ENCODE peak calls at places on chromosomes 11 and 22, in seven cellular contexts. P is choroid plexus epithelial cell, T is body of pancreas, M is upper lobe of right lung, S is mammary epithelial cell, K is neural progenitor cell, J is pancreas. N is an unnamed sample.
A peak's percentile ranks its signal among the peaks of the same experiment; 100 is the strongest.

GRCh38 chr22:45310331-45311032 is 748 bp downstream of the FAM118A start:
- DNase-seq in P (no peak), T (peak; percentile 33), M (no peak), S (no peak), K (peak; percentile 46), J (peak; percentile 64), N (no peak)

GRCh38 chr22:29479417-29480261 is at the start of gene NEFH:
- DNase-seq in P (no peak), T (no peak), M (no peak), S (no peak), K (peak; percentile 56), J (no peak), N (no peak)

GRCh38 chr11:70779433-70780245 is 381.3 kb downstream of the CTTN start:
- DNase-seq in P (no peak), T (no peak), M (peak; percentile 45), S (no peak), K (no peak), J (no peak), N (no peak)

GRCh38 chr22:40479887-40480538 is 109.6 kb downstream of the SGSM3 start:
- DNase-seq in P (peak; percentile 55), T (no peak), M (no peak), S (peak; percentile 60), K (no peak), J (no peak), N (peak; percentile 32)

GRCh38 chr11:61071208-61071681 is 31.0 kb upstream of the CD5 start:
- DNase-seq in P (no peak), T (no peak), M (no peak), S (no peak), K (no peak), J (no peak), N (no peak)

GRCh38 chr11:60788401-60789110 is 3.4 kb downstream of the MS4A10 start:
- DNase-seq in P (peak; percentile 14), T (no peak), M (no peak), S (no peak), K (no peak), J (no peak), N (peak; percentile 12)

GRCh38 chr11:12868315-12869073 is 140.6 kb upstream of the RASSF10 start:
- DNase-seq in P (peak; percentile 57), T (no peak), M (no peak), S (no peak), K (no peak), J (no peak), N (peak; percentile 39)

GRCh38 chr11:75944515-75944914 is 129.5 kb downstream of the UVRAG start:
- DNase-seq in P (no peak), T (no peak), M (no peak), S (no peak), K (no peak), J (no peak), N (no peak)

GRCh38 chr22:50171319-50171964 is 911 bp downstream of the PANX2 start:
- DNase-seq in P (no peak), T (no peak), M (no peak), S (no peak), K (no peak), J (peak; percentile 47), N (no peak)

GRCh38 chr22:33811686-33812085 is 108.6 kb downstream of the LARGE1 start:
- DNase-seq in P (peak; percentile 37), T (peak; percentile 22), M (no peak), S (no peak), K (peak; percentile 26), J (no peak), N (peak; percentile 90)

GRCh38 chr11:130874396-130874795 is 41.9 kb downstream of the SNX19 start:
- DNase-seq in P (peak; percentile 54), T (no peak), M (no peak), S (peak; percentile 9), K (no peak), J (no peak), N (peak; percentile 43)

GRCh38 chr11:46367244-46367915 is 14.1 kb upstream of the MDK start:
- DNase-seq in P (peak; percentile 66), T (peak; percentile 71), M (peak; percentile 84), S (no peak), K (peak; percentile 84), J (peak; percentile 89), N (peak; percentile 44)

GRCh38 chr22:20957691-20958440 is 9.2 kb upstream of the AIFM3 start:
- DNase-seq in P (no peak), T (no peak), M (peak; percentile 81), S (no peak), K (peak; percentile 65), J (peak; percentile 70), N (peak; percentile 21)

GRCh38 chr22:24410110-24410856 is 17.1 kb upstream of the ADORA2A start:
- DNase-seq in P (peak; percentile 57), T (no peak), M (no peak), S (no peak), K (no peak), J (no peak), N (peak; percentile 23)

GRCh38 chr22:49448546-49448945 is 379.1 kb downstream of the BRD1 start:
- DNase-seq in P (no peak), T (no peak), M (no peak), S (no peak), K (no peak), J (no peak), N (no peak)

GRCh38 chr11:103779054-103779453 is 257.4 kb upstream of the DDI1 start:
- DNase-seq in P (no peak), T (no peak), M (no peak), S (peak; percentile 89), K (no peak), J (no peak), N (peak; percentile 7)
- TF ChIP-seq CTCF in P (no peak), T (no peak), M (no peak), S (no peak), K (no peak), J (no peak), N (no peak)

DNA sequence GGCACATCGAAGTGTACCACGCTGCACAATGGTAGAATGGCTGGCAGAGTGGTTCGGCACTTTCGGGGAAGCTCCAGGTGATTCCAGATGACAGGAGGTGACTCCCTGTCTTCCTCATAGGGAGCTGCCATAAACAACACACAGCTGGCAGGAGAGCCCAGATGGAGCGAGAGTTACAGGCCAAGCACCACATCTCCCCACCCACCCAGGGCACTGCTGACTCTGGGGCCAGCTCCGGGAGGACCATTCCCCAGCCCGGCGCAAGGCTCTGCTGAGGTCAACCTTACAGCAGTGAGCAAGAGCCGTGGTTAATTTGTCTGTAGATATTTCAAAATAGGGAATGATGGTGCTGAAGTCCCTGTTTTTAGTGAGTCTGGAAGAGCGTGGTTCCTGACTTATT is 78.8 kb upstream of the HMGXB4 start:
- DNase-seq in P (no peak), T (no peak), M (no peak), S (no peak), K (no peak), J (no peak), N (no peak)
- H3K4me3 ChIP-seq in P (no peak overlapping the region), T (no peak overlapping the region), M (no peak overlapping the region), S (no peak overlapping the region), K (no peak overlapping the region), J (no peak overlapping the region), N (no peak overlapping the region)

GRCh38 chr11:84496122-84496521 is 1131.0 kb downstream of the DLG2 start:
- DNase-seq in P (no peak), T (no peak), M (no peak), S (no peak), K (no peak), J (no peak), N (no peak)

GRCh38 chr11:84503503-84503902 is 1123.6 kb downstream of the DLG2 start:
- DNase-seq in P (no peak), T (no peak), M (no peak), S (no peak), K (no peak), J (no peak), N (no peak)

GRCh38 chr11:84498016-84498415 is 1129.1 kb downstream of the DLG2 start:
- DNase-seq in P (peak; percentile 25), T (no peak), M (no peak), S (no peak), K (no peak), J (no peak), N (peak; percentile 98)

DNA sequence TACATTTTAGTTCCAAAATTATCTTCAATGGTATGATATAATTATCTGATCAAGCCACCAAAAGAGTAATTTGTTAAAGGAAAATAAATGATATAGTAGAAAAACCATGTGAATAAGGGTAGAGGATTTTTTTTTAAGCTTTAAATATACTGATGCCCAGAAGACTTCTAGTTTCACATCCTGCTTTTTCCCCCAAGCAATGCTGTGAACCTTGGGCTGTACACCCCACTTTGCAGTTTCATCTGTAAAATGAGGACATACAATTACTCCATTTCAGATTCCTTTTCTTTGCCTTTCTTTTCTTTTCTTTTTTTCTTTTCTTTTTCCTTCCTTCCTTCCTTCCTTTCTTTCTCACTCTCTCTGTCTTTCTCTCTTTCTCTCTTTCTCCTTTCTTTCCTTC is 1125.4 kb downstream of the DLG2 start:
- DNase-seq in P (no peak), T (no peak), M (no peak), S (no peak), K (no peak), J (no peak), N (no peak)
- TF ChIP-seq CTCF in P (no peak), T (no peak), M (no peak), S (no peak), K (no peak), J (no peak), N (no peak)

GRCh38 chr22:36330127-36330526 is 57.6 kb downstream of the MYH9 start:
- DNase-seq in P (no peak), T (no peak), M (no peak), S (no peak), K (no peak), J (no peak), N (peak; percentile 26)
- H3K4me3 ChIP-seq in P (no peak overlapping the region), T (no peak overlapping the region), M (no peak overlapping the region), S (no peak overlapping the region), K (no peak overlapping the region), J (no peak overlapping the region), N (no peak overlapping the region)